ENCODE peak calls at places on chromosomes 1 and 21, in six cellular contexts. V is CD8-positive, alpha-beta memory T cell; A is uterus; C is fibroblast of lung; F is IMR-90; L is mesenchymal stem cell. M is an unnamed sample.

GRCh38 chr1:56424744-56425493 is 154.4 kb downstream of the PLPP3 start:
- DNase-seq in V (no peak), A (peak; percentile 24), C (peak; percentile 63), F (peak; percentile 71), L (peak; percentile 75), M (peak; percentile 90)

GRCh38 chr1:33292726-33293340 is 28.1 kb downstream of the A3GALT2 start:
- DNase-seq in V (no peak), A (peak; percentile 47), C (peak; percentile 39), F (peak; percentile 29), L (no peak), M (no peak)

GRCh38 chr1:15355968-15356621 is 53.6 kb upstream of the EFHD2 start:
- DNase-seq in V (no peak), A (no peak), C (peak; percentile 93), F (peak; percentile 61), L (peak; percentile 78), M (no peak)

GRCh38 chr1:212470059-212470458 is 37.3 kb downstream of the NENF start:
- DNase-seq in V (no peak), A (peak; percentile 90), C (peak; percentile 99), F (peak; percentile 99), L (peak; percentile 91), M (peak; percentile 96)

GRCh38 chr1:160024195-160024905 is 7.4 kb downstream of the PIGM start:
- DNase-seq in V (no peak), A (no peak), C (no peak), F (no peak), L (no peak), M (no peak)

GRCh38 chr1:84347547-84348239 is 46.2 kb downstream of the SAMD13 start:
- DNase-seq in V (no peak), A (no peak), C (peak; percentile 58), F (peak; percentile 36), L (peak; percentile 68), M (no peak)

GRCh38 chr21:32298658-32299081 is at the start of gene MRAP:
- DNase-seq in V (no peak), A (no peak), C (no peak), F (no peak), L (no peak), M (no peak)

GRCh38 chr1:208722592-208722991 is 478.4 kb upstream of the PLXNA2 start:
- DNase-seq in V (no peak), A (no peak), C (no peak), F (no peak), L (no peak), M (no peak)

GRCh38 chr1:80059940-80060339 is 1053.4 kb upstream of the ADGRL4 start:
- DNase-seq in V (no peak), A (no peak), C (peak; percentile 29), F (no peak), L (no peak), M (no peak)

GRCh38 chr1:246329900-246330299 is 177.2 kb downstream of the SMYD3 start:
- DNase-seq in V (no peak), A (no peak), C (peak; percentile 2), F (no peak), L (no peak), M (no peak)

GRCh38 chr1:168469690-168470089 is 74.1 kb downstream of the XCL2 start:
- DNase-seq in V (peak; percentile 10), A (peak; percentile 62), C (peak; percentile 94), F (peak; percentile 40), L (peak; percentile 77), M (peak; percentile 82)

GRCh38 chr1:247400685-247401084 is 15.3 kb upstream of the NLRP3 start:
- DNase-seq in V (no peak), A (no peak), C (no peak), F (no peak), L (no peak), M (no peak)

GRCh38 chr1:203185585-203185984 is 919 bp downstream of the CHI3L1 start:
- DNase-seq in V (no peak), A (no peak), C (no peak), F (no peak), L (no peak), M (no peak)

GRCh38 chr1:29643281-29643680 is 407.0 kb downstream of the PTPRU start:
- DNase-seq in V (no peak), A (no peak), C (no peak), F (no peak), L (no peak), M (peak; percentile 50)

GRCh38 chr1:61254629-61255323 is 172.4 kb downstream of the NFIA start:
- DNase-seq in V (no peak), A (no peak), C (no peak), F (peak; percentile 18), L (peak; percentile 64), M (no peak)

DNA sequence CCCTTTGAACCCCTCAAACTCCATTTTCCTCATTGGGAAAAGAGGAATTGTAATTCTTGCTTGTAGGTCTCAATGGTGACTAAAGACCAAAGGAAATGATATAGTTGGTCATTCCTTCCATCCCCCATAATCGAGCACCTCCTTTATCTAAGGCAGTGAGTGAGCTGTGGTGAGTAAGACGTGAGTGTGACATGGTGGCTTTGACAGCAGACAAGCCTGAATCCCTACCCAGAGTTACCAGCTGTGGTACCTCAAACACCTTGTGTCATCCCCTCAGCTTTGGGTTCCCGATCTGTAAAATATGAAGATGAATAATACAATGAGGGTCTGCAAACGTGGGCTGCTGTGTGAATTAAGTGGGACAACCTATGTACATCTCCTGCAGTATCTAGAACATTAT is 8.4 kb downstream of the TRAF5 start:
- DNase-seq in V (no peak), A (no peak), C (no peak), F (peak; percentile 43), L (no peak), M (no peak)
- H3K4me1 ChIP-seq in V (peaks cover 92% of the 10 kb centered on the region), A (peaks cover 3% of the 10 kb centered on the region), C (peaks cover 10% of the 10 kb centered on the region), F (peaks cover 11% of the 10 kb centered on the region), L (peaks cover 9% of the 10 kb centered on the region), M (peaks cover 18% of the 10 kb centered on the region)

GRCh38 chr1:9555942-9556341 is 16.7 kb downstream of the SLC25A33 start:
- DNase-seq in V (no peak), A (no peak), C (no peak), F (no peak), L (no peak), M (no peak)

GRCh38 chr1:9549955-9550546 is 10.8 kb downstream of the SLC25A33 start:
- DNase-seq in V (no peak), A (no peak), C (no peak), F (no peak), L (no peak), M (no peak)

GRCh38 chr1:9551984-9552383 is 12.7 kb downstream of the SLC25A33 start:
- DNase-seq in V (no peak), A (no peak), C (no peak), F (no peak), L (no peak), M (no peak)

GRCh38 chr1:9557624-9558023 is 18.4 kb downstream of the SLC25A33 start:
- DNase-seq in V (no peak), A (no peak), C (no peak), F (no peak), L (no peak), M (no peak)

GRCh38 chr1:9553736-9554144 is 14.5 kb downstream of the SLC25A33 start:
- DNase-seq in V (no peak), A (no peak), C (no peak), F (no peak), L (no peak), M (no peak)
- H3K36me3 ChIP-seq in V (peaks cover 12% of the 10 kb centered on the region), A (no peaks in the 10 kb centered on the region), C (no peaks in the 10 kb centered on the region), F (peaks cover 7% of the 10 kb centered on the region), L (peaks cover 11% of the 10 kb centered on the region), M (no peaks in the 10 kb centered on the region)

GRCh38 chr1:173017792-173018191 is 32.9 kb downstream of the TNFSF18 start:
- DNase-seq in V (no peak), A (no peak), C (no peak), F (no peak), L (no peak), M (no peak)
- H3K4me1 ChIP-seq in V (no peaks in the 10 kb centered on the region), A (no peaks in the 10 kb centered on the region), C (no peaks in the 10 kb centered on the region), F (no peaks in the 10 kb centered on the region), L (no peaks in the 10 kb centered on the region), M (no peaks in the 10 kb centered on the region)

DNA sequence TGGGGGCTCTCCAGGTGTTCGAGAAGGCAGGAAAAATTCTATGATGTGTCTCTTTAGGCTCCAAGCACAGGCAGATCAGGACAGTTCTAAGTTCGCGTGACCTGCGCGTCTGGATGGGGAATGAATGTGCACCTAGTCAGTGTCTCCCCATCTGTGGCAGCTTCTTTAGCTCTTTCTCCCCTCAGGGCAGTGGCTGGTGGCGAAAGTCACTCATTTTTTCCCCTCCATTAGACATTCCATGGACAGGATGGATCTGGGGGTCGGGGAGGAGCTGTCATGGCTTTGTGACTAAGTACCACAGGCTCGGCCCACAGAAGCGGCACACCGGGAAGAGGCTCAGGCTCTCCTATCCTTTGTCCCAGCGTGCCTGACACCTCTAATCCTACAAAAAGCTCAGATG is 31.0 kb upstream of the EVA1B start:
- DNase-seq in V (no peak), A (no peak), C (no peak), F (no peak), L (no peak), M (no peak)
- H3K36me3 ChIP-seq in V (peaks cover 46% of the 10 kb centered on the region), A (no peaks in the 10 kb centered on the region), C (peaks cover 28% of the 10 kb centered on the region), F (peaks cover 47% of the 10 kb centered on the region), L (peaks cover 64% of the 10 kb centered on the region), M (peaks cover 57% of the 10 kb centered on the region)

DNA sequence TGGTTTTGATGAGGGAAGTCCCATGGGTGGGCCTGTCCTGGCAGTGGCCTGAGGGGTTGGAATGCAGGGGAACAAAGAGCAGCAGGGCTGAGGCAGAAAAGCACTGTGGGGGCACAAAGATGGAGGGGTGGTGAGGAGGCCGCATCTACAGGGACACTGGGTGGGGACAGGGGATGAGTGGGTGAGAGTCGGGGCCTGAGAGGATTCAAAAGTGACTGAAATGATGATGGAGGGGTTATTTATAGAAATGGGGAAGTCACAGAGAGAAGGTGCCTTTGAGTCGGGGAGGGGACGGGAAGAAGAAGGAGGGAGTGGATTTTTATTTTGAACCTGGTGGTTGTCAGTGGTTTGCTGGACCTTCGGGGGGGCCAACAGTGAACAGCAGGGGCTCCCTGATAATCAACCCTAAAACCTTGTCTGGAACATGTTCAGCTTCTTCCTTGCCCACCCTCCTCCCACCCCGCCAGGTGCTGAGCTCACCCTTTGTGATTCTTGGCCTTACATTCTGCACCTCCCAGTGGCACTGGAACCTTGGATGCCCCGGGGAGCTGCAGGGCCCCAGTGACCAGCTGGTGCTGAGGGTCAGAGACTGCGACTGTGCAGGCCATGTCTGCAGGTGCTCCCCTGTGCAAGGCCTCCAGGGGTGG is 42.9 kb downstream of the IER5 start:
- DNase-seq in V (no peak), A (no peak), C (no peak), F (no peak), L (no peak), M (no peak)
- H3K4me1 ChIP-seq in V (peaks cover 26% of the 10 kb centered on the region), A (peaks cover 21% of the 10 kb centered on the region), C (peaks cover 16% of the 10 kb centered on the region), F (peaks cover 28% of the 10 kb centered on the region), L (peaks cover 47% of the 10 kb centered on the region), M (no peaks in the 10 kb centered on the region)

DNA sequence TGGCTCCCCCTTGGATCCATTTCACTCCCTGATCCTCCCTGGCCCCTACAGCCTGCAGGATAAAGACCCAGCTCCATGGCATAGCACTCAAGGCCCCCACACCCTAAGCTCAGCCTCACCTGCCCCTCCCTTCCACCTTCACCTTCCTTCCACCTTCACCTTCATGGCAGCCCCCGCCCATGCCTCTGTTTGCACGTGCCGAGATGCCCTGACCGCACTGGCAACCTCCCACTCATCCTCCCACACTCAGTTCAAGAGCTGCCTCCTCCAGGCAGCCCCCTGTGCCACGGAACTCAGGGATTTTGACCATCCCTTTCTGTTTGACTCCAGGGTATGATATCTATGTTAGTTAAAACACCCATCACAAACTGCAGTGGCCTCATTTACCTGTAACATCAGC is 109.8 kb downstream of the RAVER2 start:
- DNase-seq in V (no peak), A (no peak), C (no peak), F (no peak), L (no peak), M (no peak)
- H3K36me3 ChIP-seq in V (peaks cover 96% of the 10 kb centered on the region), A (no peaks in the 10 kb centered on the region), C (peaks cover 16% of the 10 kb centered on the region), F (peaks cover 73% of the 10 kb centered on the region), L (peaks cover 73% of the 10 kb centered on the region), M (peaks cover 90% of the 10 kb centered on the region)

M was measured in right atrium auricular region.